ENCODE peak calls at places on chromosomes 6 and 20, in seven cellular contexts. D is head of caudate nucleus; J is colonic mucosa; Z is NCI-H510A; T is iPS DF 6.9; P is stimulated activated CD4-positive, alpha-beta T cell treated with anti-CD3 and anti-CD28 coated beads, Interleukin-4, amount 100 ng/mL, for 24 hours; X is EL. N is an unnamed sample.

GRCh38 chr6:155215906-155216305 is 47.9 kb upstream of the CLDN20 start:
- DNase-seq in P (no peak), D (no peak), J (no peak), Z (no peak), T (no peak), X (no peak), N (no peak)

GRCh38 chr20:59258103-59258705 is 42.2 kb upstream of the EDN3 start:
- DNase-seq in Z (no peak), X (no peak), T (no peak), P (peak; percentile 11), D (no peak), J (no peak), N (no peak)

GRCh38 chr6:144158133-144158532 is 7.8 kb downstream of the STX11 start:
- DNase-seq in Z (no peak), P (no peak), J (no peak), D (no peak), T (no peak), X (peak; percentile 98), N (no peak)

GRCh38 chr6:20241102-20241501 is 28.8 kb upstream of the MBOAT1 start:
- DNase-seq in J (no peak), P (no peak), T (no peak), Z (no peak), D (no peak), X (no peak), N (no peak)

GRCh38 chr20:51388756-51389542 is 153.6 kb downstream of the NFATC2 start:
- DNase-seq in X (peak; percentile 7), D (no peak), J (no peak), Z (no peak), P (no peak), T (no peak), N (no peak)

GRCh38 chr6:90469906-90470305 is 117.0 kb downstream of the MAP3K7 start:
- DNase-seq in D (no peak), T (no peak), J (no peak), X (no peak), Z (no peak), P (no peak), N (no peak)

GRCh38 chr6:36727491-36728021 is 29.9 kb downstream of the RAB44 start:
- DNase-seq in P (no peak), J (no peak), Z (peak; percentile 81), X (peak; percentile 23), D (no peak), T (no peak), N (no peak)

GRCh38 chr20:54716790-54717189 is 241.4 kb downstream of the DOK5 start:
- DNase-seq in X (no peak), Z (no peak), J (no peak), P (no peak), T (no peak), D (no peak), N (no peak)

GRCh38 chr6:31285496-31285895 is 13.6 kb upstream of the HLA-C start:
- DNase-seq in T (no peak), D (no peak), Z (no peak), P (no peak), J (no peak), X (no peak), N (no peak)

GRCh38 chr6:18277181-18278006 is 13.1 kb upstream of the DEK start:
- DNase-seq in D (no peak), X (peak; percentile 36), P (no peak), Z (no peak), J (no peak), T (no peak), N (no peak)

GRCh38 chr20:59123677-59124060 is 40.0 kb upstream of the ZNF831 start:
- DNase-seq in T (no peak), X (no peak), J (no peak), P (no peak), D (no peak), Z (no peak), N (no peak)

GRCh38 chr6:5520796-5521195 is 259.5 kb downstream of the FARS2 start:
- DNase-seq in J (no peak), T (no peak), Z (no peak), P (no peak), D (no peak), X (no peak), N (no peak)

GRCh38 chr6:72619883-72620696 is 1.8 kb upstream of the KCNQ5 start:
- DNase-seq in Z (peak; percentile 19), J (peak; percentile 19), T (no peak), P (peak; percentile 87), D (peak; percentile 74), X (peak; percentile 47), N (peak; percentile 70)

N was measured in SHP77 treated with DMSO at 0.1 percent for 48 hours.